ENCODE peak calls at places on chromosome 19, in seven cellular contexts. One of them, this sample, is unnamed.
A peak's percentile ranks its signal among the peaks of the same experiment; 100 is the strongest.

GRCh38 chr19:18675779-18676178 is 7.7 kb upstream of the CRTC1 start:
- DNase-seq in stimulated activated naive CD8-positive, alpha-beta T cell treated with anti-CD3 and anti-CD28 coated beads, Interleukin-15, Interleukin-2, amounts not matched to agents 100 U/mL and 50 U/mL, for 24 hours: peak; percentile 41
- DNase-seq in HT1080: no peak
- DNase-seq in AML-193: no peak
- DNase-seq in DMS153: no peak
- DNase-seq in cardiac muscle cell: peak; percentile 32
- DNase-seq in NCI-H774: no peak
- DNase-seq in this sample: no peak

GRCh38 chr19:54455786-54456422 is 6.9 kb downstream of the LENG8 start:
- DNase-seq in stimulated activated naive CD8-positive, alpha-beta T cell treated with anti-CD3 and anti-CD28 coated beads, Interleukin-15, Interleukin-2, amounts not matched to agents 100 U/mL and 50 U/mL, for 24 hours: no peak
- DNase-seq in DMS153: no peak
- DNase-seq in cardiac muscle cell: no peak
- DNase-seq in HT1080: no peak
- DNase-seq in NCI-H774: no peak
- DNase-seq in AML-193: no peak
- DNase-seq in this sample: no peak

GRCh38 chr19:35000647-35001501 is 751 bp downstream of the GRAMD1A start:
- DNase-seq in AML-193: no peak
- DNase-seq in NCI-H774: peak; percentile 33
- DNase-seq in DMS153: peak; percentile 45
- DNase-seq in HT1080: peak; percentile 29
- DNase-seq in stimulated activated naive CD8-positive, alpha-beta T cell treated with anti-CD3 and anti-CD28 coated beads, Interleukin-15, Interleukin-2, amounts not matched to agents 100 U/mL and 50 U/mL, for 24 hours: peak; percentile 67
- DNase-seq in cardiac muscle cell: peak; percentile 45
- DNase-seq in this sample: no peak

GRCh38 chr19:18649371-18650047 is 12.7 kb downstream of the KLHL26 start:
- DNase-seq in HT1080: no peak
- DNase-seq in stimulated activated naive CD8-positive, alpha-beta T cell treated with anti-CD3 and anti-CD28 coated beads, Interleukin-15, Interleukin-2, amounts not matched to agents 100 U/mL and 50 U/mL, for 24 hours: no peak
- DNase-seq in AML-193: no peak
- DNase-seq in DMS153: no peak
- DNase-seq in cardiac muscle cell: peak; percentile 55
- DNase-seq in NCI-H774: no peak
- DNase-seq in this sample: peak; percentile 88

GRCh38 chr19:16226878-16227836 is 29.4 kb downstream of the AP1M1 start:
- DNase-seq in NCI-H774: no peak
- DNase-seq in HT1080: no peak
- DNase-seq in cardiac muscle cell: no peak
- DNase-seq in DMS153: no peak
- DNase-seq in AML-193: no peak
- DNase-seq in stimulated activated naive CD8-positive, alpha-beta T cell treated with anti-CD3 and anti-CD28 coated beads, Interleukin-15, Interleukin-2, amounts not matched to agents 100 U/mL and 50 U/mL, for 24 hours: no peak
- DNase-seq in this sample: peak; percentile 48

GRCh38 chr19:2081873-2082810 is 14.0 kb downstream of the MOB3A start:
- DNase-seq in DMS153: no peak
- DNase-seq in AML-193: peak; percentile 61
- DNase-seq in NCI-H774: no peak
- DNase-seq in HT1080: no peak
- DNase-seq in cardiac muscle cell: no peak
- DNase-seq in stimulated activated naive CD8-positive, alpha-beta T cell treated with anti-CD3 and anti-CD28 coated beads, Interleukin-15, Interleukin-2, amounts not matched to agents 100 U/mL and 50 U/mL, for 24 hours: peak; percentile 69
- DNase-seq in this sample: no peak

GRCh38 chr19:45922281-45922680 is 7.7 kb upstream of the NANOS2 start:
- DNase-seq in NCI-H774: no peak
- DNase-seq in stimulated activated naive CD8-positive, alpha-beta T cell treated with anti-CD3 and anti-CD28 coated beads, Interleukin-15, Interleukin-2, amounts not matched to agents 100 U/mL and 50 U/mL, for 24 hours: no peak
- DNase-seq in cardiac muscle cell: no peak
- DNase-seq in AML-193: peak; percentile 17
- DNase-seq in DMS153: no peak
- DNase-seq in HT1080: no peak
- DNase-seq in this sample: no peak

GRCh38 chr19:29492761-29493160 is 33.0 kb upstream of the VSTM2B start:
- DNase-seq in stimulated activated naive CD8-positive, alpha-beta T cell treated with anti-CD3 and anti-CD28 coated beads, Interleukin-15, Interleukin-2, amounts not matched to agents 100 U/mL and 50 U/mL, for 24 hours: no peak
- DNase-seq in DMS153: no peak
- DNase-seq in HT1080: no peak
- DNase-seq in AML-193: no peak
- DNase-seq in NCI-H774: no peak
- DNase-seq in cardiac muscle cell: no peak
- DNase-seq in this sample: no peak

GRCh38 chr19:19515764-19516519 is at the start of gene NDUFA13:
- DNase-seq in NCI-H774: peak; percentile 88
- DNase-seq in HT1080: peak; percentile 88
- DNase-seq in cardiac muscle cell: peak; percentile 94
- DNase-seq in DMS153: peak; percentile 83
- DNase-seq in stimulated activated naive CD8-positive, alpha-beta T cell treated with anti-CD3 and anti-CD28 coated beads, Interleukin-15, Interleukin-2, amounts not matched to agents 100 U/mL and 50 U/mL, for 24 hours: peak; percentile 94
- DNase-seq in AML-193: peak; percentile 76
- DNase-seq in this sample: peak; percentile 95

GRCh38 chr19:2043269-2043641 is 7.8 kb downstream of the MKNK2 start:
- DNase-seq in NCI-H774: no peak
- DNase-seq in cardiac muscle cell: no peak
- DNase-seq in DMS153: no peak
- DNase-seq in HT1080: no peak
- DNase-seq in stimulated activated naive CD8-positive, alpha-beta T cell treated with anti-CD3 and anti-CD28 coated beads, Interleukin-15, Interleukin-2, amounts not matched to agents 100 U/mL and 50 U/mL, for 24 hours: no peak
- DNase-seq in AML-193: no peak
- DNase-seq in this sample: peak; percentile 68

GRCh38 chr19:12872941-12873890 is 8.0 kb downstream of the DNASE2 start:
- DNase-seq in NCI-H774: no peak
- DNase-seq in stimulated activated naive CD8-positive, alpha-beta T cell treated with anti-CD3 and anti-CD28 coated beads, Interleukin-15, Interleukin-2, amounts not matched to agents 100 U/mL and 50 U/mL, for 24 hours: peak; percentile 60
- DNase-seq in HT1080: peak; percentile 33
- DNase-seq in DMS153: no peak
- DNase-seq in cardiac muscle cell: peak; percentile 71
- DNase-seq in AML-193: no peak
- DNase-seq in this sample: peak; percentile 81

GRCh38 chr19:45615795-45616708 is 14.0 kb upstream of the GPR4 start:
- DNase-seq in cardiac muscle cell: peak; percentile 94
- DNase-seq in HT1080: peak; percentile 78
- DNase-seq in NCI-H774: peak; percentile 71
- DNase-seq in DMS153: peak; percentile 85
- DNase-seq in AML-193: no peak
- DNase-seq in stimulated activated naive CD8-positive, alpha-beta T cell treated with anti-CD3 and anti-CD28 coated beads, Interleukin-15, Interleukin-2, amounts not matched to agents 100 U/mL and 50 U/mL, for 24 hours: peak; percentile 87
- DNase-seq in this sample: peak; percentile 91

GRCh38 chr19:4754248-4754647 is 30.6 kb upstream of the DPP9 start:
- DNase-seq in cardiac muscle cell: peak; percentile 28
- DNase-seq in stimulated activated naive CD8-positive, alpha-beta T cell treated with anti-CD3 and anti-CD28 coated beads, Interleukin-15, Interleukin-2, amounts not matched to agents 100 U/mL and 50 U/mL, for 24 hours: no peak
- DNase-seq in HT1080: no peak
- DNase-seq in AML-193: no peak
- DNase-seq in DMS153: no peak
- DNase-seq in NCI-H774: no peak
- DNase-seq in this sample: no peak

GRCh38 chr19:17069249-17069648 is 6.0 kb downstream of the HAUS8 start:
- DNase-seq in cardiac muscle cell: no peak
- DNase-seq in NCI-H774: no peak
- DNase-seq in DMS153: no peak
- DNase-seq in HT1080: no peak
- DNase-seq in AML-193: no peak
- DNase-seq in stimulated activated naive CD8-positive, alpha-beta T cell treated with anti-CD3 and anti-CD28 coated beads, Interleukin-15, Interleukin-2, amounts not matched to agents 100 U/mL and 50 U/mL, for 24 hours: no peak
- DNase-seq in this sample: no peak

GRCh38 chr19:36547001-36547732 is 19.1 kb upstream of the ZNF260 start:
- DNase-seq in cardiac muscle cell: peak; percentile 14
- DNase-seq in stimulated activated naive CD8-positive, alpha-beta T cell treated with anti-CD3 and anti-CD28 coated beads, Interleukin-15, Interleukin-2, amounts not matched to agents 100 U/mL and 50 U/mL, for 24 hours: no peak
- DNase-seq in NCI-H774: no peak
- DNase-seq in AML-193: no peak
- DNase-seq in DMS153: no peak
- DNase-seq in HT1080: peak; percentile 21
- DNase-seq in this sample: no peak

GRCh38 chr19:38723606-38724379 is 20.5 kb downstream of the CAPN12 start:
- DNase-seq in NCI-H774: no peak
- DNase-seq in DMS153: no peak
- DNase-seq in HT1080: no peak
- DNase-seq in AML-193: no peak
- DNase-seq in cardiac muscle cell: no peak
- DNase-seq in stimulated activated naive CD8-positive, alpha-beta T cell treated with anti-CD3 and anti-CD28 coated beads, Interleukin-15, Interleukin-2, amounts not matched to agents 100 U/mL and 50 U/mL, for 24 hours: no peak
- DNase-seq in this sample: no peak

GRCh38 chr19:40592170-40592569 is 9.0 kb upstream of the LTBP4 start:
- DNase-seq in AML-193: no peak
- DNase-seq in stimulated activated naive CD8-positive, alpha-beta T cell treated with anti-CD3 and anti-CD28 coated beads, Interleukin-15, Interleukin-2, amounts not matched to agents 100 U/mL and 50 U/mL, for 24 hours: no peak
- DNase-seq in HT1080: peak; percentile 63
- DNase-seq in DMS153: peak; percentile 44
- DNase-seq in cardiac muscle cell: peak; percentile 69
- DNase-seq in NCI-H774: peak; percentile 65
- DNase-seq in this sample: no peak

GRCh38 chr19:3609779-3610719 is 3.4 kb upstream of the TBXA2R start:
- DNase-seq in NCI-H774: no peak
- DNase-seq in stimulated activated naive CD8-positive, alpha-beta T cell treated with anti-CD3 and anti-CD28 coated beads, Interleukin-15, Interleukin-2, amounts not matched to agents 100 U/mL and 50 U/mL, for 24 hours: no peak
- DNase-seq in HT1080: no peak
- DNase-seq in AML-193: no peak
- DNase-seq in DMS153: no peak
- DNase-seq in cardiac muscle cell: no peak
- DNase-seq in this sample: no peak

GRCh38 chr19:16836906-16837362 is 7.7 kb downstream of the SIN3B start:
- DNase-seq in DMS153: no peak
- DNase-seq in cardiac muscle cell: no peak
- DNase-seq in AML-193: no peak
- DNase-seq in stimulated activated naive CD8-positive, alpha-beta T cell treated with anti-CD3 and anti-CD28 coated beads, Interleukin-15, Interleukin-2, amounts not matched to agents 100 U/mL and 50 U/mL, for 24 hours: no peak
- DNase-seq in HT1080: no peak
- DNase-seq in NCI-H774: no peak
- DNase-seq in this sample: no peak

GRCh38 chr19:6213266-6213595 is 66.5 kb downstream of the MLLT1 start:
- DNase-seq in stimulated activated naive CD8-positive, alpha-beta T cell treated with anti-CD3 and anti-CD28 coated beads, Interleukin-15, Interleukin-2, amounts not matched to agents 100 U/mL and 50 U/mL, for 24 hours: no peak
- DNase-seq in cardiac muscle cell: no peak
- DNase-seq in AML-193: no peak
- DNase-seq in NCI-H774: no peak
- DNase-seq in DMS153: no peak
- DNase-seq in HT1080: no peak
- DNase-seq in this sample: no peak

GRCh38 chr19:3580156-3580955 is 4.9 kb upstream of the GIPC3 start:
- DNase-seq in cardiac muscle cell: peak; percentile 91
- DNase-seq in HT1080: peak; percentile 83
- DNase-seq in stimulated activated naive CD8-positive, alpha-beta T cell treated with anti-CD3 and anti-CD28 coated beads, Interleukin-15, Interleukin-2, amounts not matched to agents 100 U/mL and 50 U/mL, for 24 hours: no peak
- DNase-seq in NCI-H774: no peak
- DNase-seq in AML-193: no peak
- DNase-seq in DMS153: no peak
- DNase-seq in this sample: no peak

GRCh38 chr19:6890938-6891337 is 3.6 kb downstream of the ADGRE1 start:
- DNase-seq in NCI-H774: no peak
- DNase-seq in HT1080: no peak
- DNase-seq in DMS153: no peak
- DNase-seq in AML-193: no peak
- DNase-seq in stimulated activated naive CD8-positive, alpha-beta T cell treated with anti-CD3 and anti-CD28 coated beads, Interleukin-15, Interleukin-2, amounts not matched to agents 100 U/mL and 50 U/mL, for 24 hours: peak; percentile 35
- DNase-seq in cardiac muscle cell: no peak
- DNase-seq in this sample: no peak

GRCh38 chr19:48487944-48488343 is 18.8 kb downstream of the CYTH2 start:
- DNase-seq in HT1080: peak; percentile 91
- DNase-seq in stimulated activated naive CD8-positive, alpha-beta T cell treated with anti-CD3 and anti-CD28 coated beads, Interleukin-15, Interleukin-2, amounts not matched to agents 100 U/mL and 50 U/mL, for 24 hours: no peak
- DNase-seq in NCI-H774: no peak
- DNase-seq in cardiac muscle cell: peak; percentile 48
- DNase-seq in DMS153: no peak
- DNase-seq in AML-193: no peak
- DNase-seq in this sample: no peak

GRCh38 chr19:5037936-5038335 is 69.0 kb downstream of the KDM4B start:
- DNase-seq in HT1080: no peak
- DNase-seq in NCI-H774: no peak
- DNase-seq in DMS153: peak; percentile 70
- DNase-seq in stimulated activated naive CD8-positive, alpha-beta T cell treated with anti-CD3 and anti-CD28 coated beads, Interleukin-15, Interleukin-2, amounts not matched to agents 100 U/mL and 50 U/mL, for 24 hours: no peak
- DNase-seq in AML-193: no peak
- DNase-seq in cardiac muscle cell: no peak
- DNase-seq in this sample: no peak

GRCh38 chr19:19338082-19338481 is 17.5 kb downstream of the MAU2 start:
- DNase-seq in AML-193: no peak
- DNase-seq in HT1080: peak; percentile 39
- DNase-seq in stimulated activated naive CD8-positive, alpha-beta T cell treated with anti-CD3 and anti-CD28 coated beads, Interleukin-15, Interleukin-2, amounts not matched to agents 100 U/mL and 50 U/mL, for 24 hours: no peak
- DNase-seq in DMS153: no peak
- DNase-seq in cardiac muscle cell: no peak
- DNase-seq in NCI-H774: no peak
- DNase-seq in this sample: no peak

GRCh38 chr19:33678796-33679195 is 57.0 kb downstream of the CHST8 start:
- DNase-seq in AML-193: no peak
- DNase-seq in DMS153: peak; percentile 84
- DNase-seq in HT1080: no peak
- DNase-seq in stimulated activated naive CD8-positive, alpha-beta T cell treated with anti-CD3 and anti-CD28 coated beads, Interleukin-15, Interleukin-2, amounts not matched to agents 100 U/mL and 50 U/mL, for 24 hours: no peak
- DNase-seq in cardiac muscle cell: no peak
- DNase-seq in NCI-H774: peak; percentile 65
- DNase-seq in this sample: peak; percentile 28

This sample was measured in sciatic nerve.